ENCODE peak calls at places on chromosomes 5 and 9, in seven cellular contexts. X, U, L, E, H, S and K are unnamed samples.

GRCh38 chr9:112331676-112331955 is 1.8 kb downstream of the PTBP3 start:
- DNase-seq in S (no peak), E (no peak), L (no peak), U (no peak), H (no peak), X (no peak), K (no peak)

GRCh38 chr9:18861599-18862546 is 171.1 kb downstream of the SAXO1 start:
- DNase-seq in S (no peak), U (no peak), L (no peak), H (no peak), E (no peak), X (no peak), K (peak)

GRCh38 chr5:177557041-177557647 is 2.8 kb upstream of the FAM193B start:
- DNase-seq in X (no peak), L (peak), S (peak), U (peak), H (no peak), E (no peak), K (no peak)

GRCh38 chr9:105360344-105360743 is 87.5 kb upstream of the FSD1L start:
- DNase-seq in U (no peak), H (no peak), L (no peak), S (no peak), X (no peak), E (no peak), K (no peak)

GRCh38 chr9:99079542-99079941 is 25.4 kb upstream of the TGFBR1 start:
- DNase-seq in U (no peak), H (no peak), X (no peak), S (no peak), E (no peak), L (no peak), K (peak)

GRCh38 chr5:133957080-133957479 is 11.3 kb downstream of the C5orf15 start:
- DNase-seq in X (no peak), H (no peak), U (no peak), E (no peak), S (no peak), L (no peak), K (no peak)

GRCh38 chr9:6198251-6198650 is 17.4 kb upstream of the IL33 start:
- DNase-seq in U (no peak), L (no peak), E (no peak), S (no peak), X (no peak), H (no peak), K (no peak)

GRCh38 chr9:7154003-7154619 is 396.3 kb downstream of the KDM4C start:
- DNase-seq in L (no peak), U (no peak), X (no peak), S (no peak), H (no peak), E (no peak), K (no peak)

GRCh38 chr5:14183187-14183939 is 40.2 kb downstream of the TRIO start:
- DNase-seq in E (no peak), S (no peak), X (no peak), U (no peak), L (no peak), H (no peak), K (no peak)

GRCh38 chr5:144206136-144206535 is 35.5 kb downstream of the KCTD16 start:
- DNase-seq in E (no peak), H (no peak), L (no peak), U (no peak), S (no peak), X (no peak), K (no peak)

GRCh38 chr5:1246711-1247431 is 21.7 kb downstream of the SLC6A18 start:
- DNase-seq in X (peak), H (peak), S (peak), E (peak), U (peak), L (peak), K (no peak)

GRCh38 chr5:148384389-148384756 is 615 bp downstream of the FBXO38 start:
- DNase-seq in U (peak), E (no peak), S (no peak), X (no peak), L (no peak), H (no peak), K (no peak)

GRCh38 chr9:81456431-81456970 is 232.8 kb downstream of the TLE1 start:
- DNase-seq in H (no peak), L (no peak), X (no peak), E (no peak), U (no peak), S (no peak), K (no peak)

GRCh38 chr5:133754575-133755169 is 142.3 kb upstream of the FSTL4 start:
- DNase-seq in L (peak), S (peak), E (no peak), H (peak), U (peak), X (peak), K (no peak)

GRCh38 chr5:2207966-2208544 is 325.3 kb upstream of the IRX4 start:
- DNase-seq in U (peak), S (no peak), L (no peak), H (peak), E (peak), X (no peak), K (no peak)

GRCh38 chr9:37979844-37980243 is 75.9 kb upstream of the SLC25A51 start:
- DNase-seq in S (no peak), H (no peak), E (no peak), X (no peak), U (no peak), L (no peak), K (no peak)

GRCh38 chr9:111036068-111036789 is 2.0 kb downstream of the LPAR1 start:
- DNase-seq in X (peak), H (no peak), U (no peak), S (no peak), L (peak), E (peak), K (peak)

GRCh38 chr5:137022043-137022442 is 477.1 kb downstream of the SPOCK1 start:
- DNase-seq in X (no peak), L (no peak), S (no peak), E (no peak), U (no peak), H (no peak), K (no peak)

GRCh38 chr5:98767563-98767962 is 5.9 kb upstream of the RGMB start:
- DNase-seq in S (no peak), X (no peak), U (no peak), E (no peak), L (no peak), H (no peak), K (no peak)

GRCh38 chr5:160470437-160471341 is 49.0 kb downstream of the PTTG1 start:
- DNase-seq in S (no peak), E (no peak), U (no peak), H (no peak), L (peak), X (peak), K (no peak)

GRCh38 chr9:12765399-12765798 is 9.4 kb upstream of the LURAP1L start:
- DNase-seq in H (no peak), S (no peak), U (no peak), X (no peak), L (no peak), E (no peak), K (no peak)

GRCh38 chr5:180340856-180341255 is 12.3 kb downstream of the GFPT2 start:
- DNase-seq in U (no peak), X (no peak), L (no peak), S (no peak), H (no peak), E (no peak), K (no peak)

GRCh38 chr5:131782717-131783116 is 14.1 kb downstream of the FNIP1 start:
- DNase-seq in E (peak), H (no peak), S (no peak), U (no peak), X (no peak), L (no peak), K (no peak)

GRCh38 chr5:80741015-80741414 is 86.2 kb upstream of the DHFR start:
- DNase-seq in E (no peak), H (no peak), X (no peak), U (no peak), S (no peak), L (no peak), K (no peak)

GRCh38 chr5:176535101-176535654 is 2.0 kb downstream of the RNF44 start:
- DNase-seq in X (no peak), S (no peak), L (peak), E (no peak), H (no peak), U (no peak), K (no peak)

GRCh38 chr5:116378007-116378831 is 196.4 kb downstream of the SEMA6A start:
- DNase-seq in S (no peak), X (no peak), U (no peak), E (peak), H (no peak), L (no peak), K (no peak)

GRCh38 chr5:152532714-152533113 is 127.6 kb upstream of the NMUR2 start:
- DNase-seq in E (no peak), L (no peak), S (no peak), H (no peak), U (peak), X (no peak), K (no peak)

GRCh38 chr5:14199902-14200301 is 56.8 kb downstream of the TRIO start:
- DNase-seq in L (peak), H (no peak), X (no peak), S (no peak), U (no peak), E (no peak), K (no peak)

GRCh38 chr9:37243588-37244345 is 123.4 kb downstream of the ZCCHC7 start:
- DNase-seq in L (no peak), E (no peak), X (no peak), U (no peak), S (no peak), H (no peak), K (no peak)

GRCh38 chr9:696332-697090 is 145.0 kb upstream of the DMRT1 start:
- DNase-seq in S (no peak), E (no peak), L (no peak), X (no peak), H (no peak), U (peak), K (peak)

GRCh38 chr5:33282157-33282556 is 158.6 kb upstream of the TARS1 start:
- DNase-seq in L (no peak), S (no peak), U (no peak), E (no peak), H (no peak), X (no peak), K (no peak)

GRCh38 chr5:33287242-33287641 is 153.5 kb upstream of the TARS1 start:
- DNase-seq in X (no peak), S (no peak), U (no peak), H (no peak), L (no peak), E (no peak), K (no peak)

GRCh38 chr5:33282696-33283095 is 158.1 kb upstream of the TARS1 start:
- DNase-seq in U (no peak), E (no peak), H (no peak), X (no peak), S (no peak), L (no peak), K (no peak)

GRCh38 chr5:33283243-33283642 is 157.5 kb upstream of the TARS1 start:
- DNase-seq in E (no peak), H (no peak), S (no peak), U (no peak), X (no peak), L (no peak), K (no peak)

GRCh38 chr5:33284681-33285080 is 156.1 kb upstream of the TARS1 start:
- DNase-seq in E (no peak), S (no peak), U (no peak), L (no peak), H (no peak), X (no peak), K (no peak)
- TF ChIP-seq POLR2AphosphoS5 in E (no peak), S (no peak), U (no peak), L (no peak), H (no peak), X (no peak), K (no peak)

GRCh38 chr9:127980706-127981558 is at the start of gene EEIG1:
- DNase-seq in U (peak), L (peak), E (peak), S (peak), H (peak), X (peak), K (peak)
- TF ChIP-seq POLR2A in U (no peak), L (peak), E (no peak), S (peak), H (no peak), X (no peak), K (peak)

DNA sequence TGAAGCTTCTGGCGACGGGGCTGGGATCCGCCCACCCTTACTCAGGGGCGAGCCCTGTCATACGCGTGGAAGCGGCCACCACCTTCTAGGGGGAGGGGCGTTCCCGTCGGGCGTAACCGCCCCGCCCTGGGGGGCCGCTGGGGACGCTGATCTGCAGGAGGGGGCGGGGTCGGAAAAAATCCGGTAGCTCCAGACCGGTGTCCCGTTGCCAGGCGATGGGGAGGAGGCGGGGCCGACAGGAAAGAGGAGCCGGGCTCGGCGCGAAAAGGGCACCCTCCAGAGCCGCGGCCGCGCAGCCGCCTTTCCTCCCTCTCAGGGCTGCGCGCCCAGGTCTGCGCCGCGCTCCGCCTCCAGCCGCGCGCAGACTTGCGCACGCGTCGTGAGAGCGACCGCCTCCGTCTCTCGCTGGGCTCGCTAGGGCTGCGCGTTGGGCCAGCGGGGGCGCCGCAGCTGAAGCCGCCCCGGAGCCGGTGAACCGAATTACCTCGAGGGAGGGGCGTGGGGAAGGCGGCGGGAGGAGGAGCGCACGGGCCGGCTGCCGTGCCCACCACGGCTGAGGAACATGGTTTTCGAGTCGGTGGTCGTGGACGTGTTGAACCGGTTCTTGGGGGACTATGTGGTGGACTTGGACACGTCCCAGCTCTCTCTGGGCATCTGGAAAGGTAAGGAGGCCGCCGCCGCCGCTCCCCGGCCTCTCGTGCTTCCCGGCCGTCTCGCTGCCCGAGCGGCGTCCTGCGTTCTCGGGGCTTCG is at the start of gene VPS13A:
- DNase-seq in L (peak), S (peak), E (peak), X (peak), U (peak), H (peak), K (peak)
- TF ChIP-seq EP300 in L (peak), S (no peak), E (no peak), X (no peak), U (no peak), H (no peak), K (no peak)

GRCh38 chr5:103244398-103244797 is 14.2 kb upstream of the MACIR start:
- DNase-seq in U (no peak), L (no peak), S (no peak), H (no peak), E (no peak), X (no peak), K (no peak)
- TF ChIP-seq POLR2AphosphoS5 in U (no peak), L (no peak), S (no peak), H (no peak), E (no peak), X (no peak), K (no peak)

GRCh38 chr9:129110740-129111142 is at the start of gene CRAT:
- DNase-seq in E (peak), X (peak), S (peak), L (peak), U (peak), H (peak), K (peak)

GRCh38 chr9:129109504-129109903 is 1.1 kb downstream of the CRAT start:
- DNase-seq in L (peak), E (no peak), U (peak), H (no peak), S (no peak), X (no peak), K (peak)

GRCh38 chr9:129111762-129112151 is 542 bp downstream of the PTPA start:
- DNase-seq in H (no peak), X (peak), S (peak), L (peak), U (peak), E (peak), K (no peak)

GRCh38 chr9:129109952-129110739 is 447 bp downstream of the CRAT start:
- DNase-seq in L (peak), S (no peak), X (no peak), E (no peak), U (peak), H (no peak), K (peak)

GRCh38 chr9:129111143-129111761 is at the start of gene PTPA:
- DNase-seq in L (peak), E (peak), S (peak), X (peak), U (peak), H (peak), K (peak)
- TF ChIP-seq POLR2A in L (peak), E (no peak), S (peak), X (no peak), U (no peak), H (no peak), K (no peak)

GRCh38 chr5:157219491-157220271 is 39.0 kb downstream of the ITK start:
- DNase-seq in H (no peak), L (no peak), U (no peak), X (no peak), S (no peak), E (no peak), K (no peak)
- TF ChIP-seq EP300 in H (no peak), L (no peak), U (no peak), X (no peak), S (no peak), E (no peak), K (no peak)

DNA sequence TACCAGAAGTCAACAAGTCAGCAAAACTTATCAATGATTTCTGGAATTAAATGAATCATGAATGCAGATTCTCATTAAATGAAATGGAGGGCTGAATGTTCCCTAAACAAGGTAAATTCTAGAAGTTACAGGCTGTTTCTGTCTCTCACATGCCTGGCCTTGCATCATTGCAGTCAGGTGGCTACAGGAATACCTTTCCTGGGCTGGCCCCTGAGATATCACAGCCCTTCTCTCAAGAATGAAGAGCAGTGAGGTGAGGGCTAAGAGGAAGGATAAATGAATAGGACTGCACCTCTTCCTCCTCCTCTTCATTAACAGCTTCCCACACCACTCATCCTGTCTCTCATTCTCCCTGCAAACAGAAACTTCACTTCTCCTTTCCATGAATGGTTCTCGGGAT is 22.5 kb downstream of the ARHGEF28 start:
- DNase-seq in S (no peak), X (no peak), H (no peak), L (no peak), U (no peak), E (no peak), K (no peak)
- TF ChIP-seq POLR2AphosphoS5 in S (no peak), X (no peak), H (no peak), L (no peak), U (no peak), E (no peak), K (no peak)

DNA sequence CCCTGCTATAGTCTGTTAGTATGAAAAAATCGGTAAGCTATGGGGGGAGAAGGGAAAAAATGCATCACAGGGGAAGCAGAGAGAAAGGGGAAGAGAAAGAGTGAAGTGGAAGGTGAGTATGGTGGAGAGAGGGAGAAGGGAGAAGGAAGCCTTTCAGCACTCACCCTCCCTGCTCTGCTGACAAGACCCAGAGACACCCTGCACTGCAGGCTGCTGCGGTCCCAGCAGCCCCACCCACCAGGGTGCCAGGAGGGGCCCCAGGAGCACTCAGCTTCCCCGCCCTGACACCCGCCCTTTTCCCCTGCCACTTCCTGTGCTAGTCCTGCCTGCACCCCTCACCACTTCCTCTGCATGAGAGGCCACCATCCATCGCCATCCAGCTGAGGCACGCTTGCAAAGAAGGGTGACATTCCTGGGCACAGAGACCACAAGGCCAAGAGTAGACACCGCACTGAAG is 12.7 kb downstream of the STK10 start:
- DNase-seq in E (peak), U (peak), L (peak), S (peak), H (no peak), X (peak), K (peak)
- TF ChIP-seq POLR2A in E (no peak), U (peak), L (no peak), S (no peak), H (no peak), X (no peak), K (no peak)